ENCODE peak calls at places on chromosomes 13 and 19, in ten cellular contexts. One of them, this sample, is unnamed.

GRCh38 chr19:19137556-19138109 is 645 bp downstream of the TMEM161A start:
- DNase-seq in stimulated activated CD4-positive, alpha-beta T cell treated with anti-CD3 and anti-CD28 coated beads, Interleukin-2, amount 100 ng/mL, for 24 hours: no peak
- DNase-seq in T-helper 1 cell: no peak
- DNase-seq in iPS-NIHi11: no peak
- DNase-seq in HFF-Myc: no peak
- DNase-seq in fibroblast of lung: no peak
- DNase-seq in uterus: peak; percentile 26
- DNase-seq in activated naive CD8-positive, alpha-beta T cell treated with anti-CD3 and anti-CD28 coated beads, Interleukin-2, amount 50 U/mL, for 24 hours: no peak
- DNase-seq in T-helper 17 cell: no peak
- DNase-seq in myocyte: peak; percentile 26
- DNase-seq in this sample: no peak

GRCh38 chr19:18735324-18735723 is 51.8 kb downstream of the CRTC1 start:
- DNase-seq in T-helper 1 cell: no peak
- DNase-seq in stimulated activated CD4-positive, alpha-beta T cell treated with anti-CD3 and anti-CD28 coated beads, Interleukin-2, amount 100 ng/mL, for 24 hours: no peak
- DNase-seq in fibroblast of lung: no peak
- DNase-seq in uterus: no peak
- DNase-seq in HFF-Myc: no peak
- DNase-seq in iPS-NIHi11: no peak
- DNase-seq in myocyte: no peak
- DNase-seq in T-helper 17 cell: no peak
- DNase-seq in activated naive CD8-positive, alpha-beta T cell treated with anti-CD3 and anti-CD28 coated beads, Interleukin-2, amount 50 U/mL, for 24 hours: no peak
- DNase-seq in this sample: no peak

GRCh38 chr19:48813123-48813911 is 2.5 kb upstream of the BCAT2 start:
- DNase-seq in fibroblast of lung: no peak
- DNase-seq in T-helper 1 cell: no peak
- DNase-seq in T-helper 17 cell: no peak
- DNase-seq in HFF-Myc: no peak
- DNase-seq in stimulated activated CD4-positive, alpha-beta T cell treated with anti-CD3 and anti-CD28 coated beads, Interleukin-2, amount 100 ng/mL, for 24 hours: no peak
- DNase-seq in myocyte: no peak
- DNase-seq in activated naive CD8-positive, alpha-beta T cell treated with anti-CD3 and anti-CD28 coated beads, Interleukin-2, amount 50 U/mL, for 24 hours: no peak
- DNase-seq in uterus: no peak
- DNase-seq in iPS-NIHi11: peak; percentile 65
- DNase-seq in this sample: no peak

GRCh38 chr13:110788778-110789177 is 75.3 kb downstream of the ING1 start:
- DNase-seq in myocyte: no peak
- DNase-seq in T-helper 17 cell: no peak
- DNase-seq in stimulated activated CD4-positive, alpha-beta T cell treated with anti-CD3 and anti-CD28 coated beads, Interleukin-2, amount 100 ng/mL, for 24 hours: no peak
- DNase-seq in T-helper 1 cell: no peak
- DNase-seq in fibroblast of lung: no peak
- DNase-seq in HFF-Myc: no peak
- DNase-seq in uterus: no peak
- DNase-seq in activated naive CD8-positive, alpha-beta T cell treated with anti-CD3 and anti-CD28 coated beads, Interleukin-2, amount 50 U/mL, for 24 hours: no peak
- DNase-seq in iPS-NIHi11: no peak
- DNase-seq in this sample: no peak

GRCh38 chr13:80599765-80600164 is 258.8 kb upstream of the SPRY2 start:
- DNase-seq in fibroblast of lung: no peak
- DNase-seq in stimulated activated CD4-positive, alpha-beta T cell treated with anti-CD3 and anti-CD28 coated beads, Interleukin-2, amount 100 ng/mL, for 24 hours: no peak
- DNase-seq in uterus: no peak
- DNase-seq in myocyte: no peak
- DNase-seq in T-helper 17 cell: no peak
- DNase-seq in T-helper 1 cell: no peak
- DNase-seq in iPS-NIHi11: no peak
- DNase-seq in activated naive CD8-positive, alpha-beta T cell treated with anti-CD3 and anti-CD28 coated beads, Interleukin-2, amount 50 U/mL, for 24 hours: no peak
- DNase-seq in HFF-Myc: no peak
- DNase-seq in this sample: no peak

GRCh38 chr13:19586904-19587634 is 25.7 kb upstream of the TPTE2 start:
- DNase-seq in fibroblast of lung: peak; percentile 16
- DNase-seq in iPS-NIHi11: no peak
- DNase-seq in T-helper 17 cell: peak; percentile 62
- DNase-seq in stimulated activated CD4-positive, alpha-beta T cell treated with anti-CD3 and anti-CD28 coated beads, Interleukin-2, amount 100 ng/mL, for 24 hours: peak; percentile 80
- DNase-seq in T-helper 1 cell: peak; percentile 61
- DNase-seq in uterus: no peak
- DNase-seq in myocyte: peak; percentile 13
- DNase-seq in HFF-Myc: peak; percentile 24
- DNase-seq in activated naive CD8-positive, alpha-beta T cell treated with anti-CD3 and anti-CD28 coated beads, Interleukin-2, amount 50 U/mL, for 24 hours: peak; percentile 81
- DNase-seq in this sample: no peak

GRCh38 chr19:15223649-15224371 is 8.4 kb downstream of the EPHX3 start:
- DNase-seq in fibroblast of lung: no peak
- DNase-seq in T-helper 1 cell: no peak
- DNase-seq in stimulated activated CD4-positive, alpha-beta T cell treated with anti-CD3 and anti-CD28 coated beads, Interleukin-2, amount 100 ng/mL, for 24 hours: no peak
- DNase-seq in T-helper 17 cell: no peak
- DNase-seq in iPS-NIHi11: no peak
- DNase-seq in activated naive CD8-positive, alpha-beta T cell treated with anti-CD3 and anti-CD28 coated beads, Interleukin-2, amount 50 U/mL, for 24 hours: no peak
- DNase-seq in HFF-Myc: no peak
- DNase-seq in uterus: peak; percentile 29
- DNase-seq in myocyte: no peak
- DNase-seq in this sample: no peak

GRCh38 chr19:45187421-45188100 is 9.0 kb downstream of the BLOC1S3 start:
- DNase-seq in T-helper 1 cell: no peak
- DNase-seq in myocyte: no peak
- DNase-seq in iPS-NIHi11: peak; percentile 80
- DNase-seq in stimulated activated CD4-positive, alpha-beta T cell treated with anti-CD3 and anti-CD28 coated beads, Interleukin-2, amount 100 ng/mL, for 24 hours: no peak
- DNase-seq in HFF-Myc: no peak
- DNase-seq in T-helper 17 cell: no peak
- DNase-seq in activated naive CD8-positive, alpha-beta T cell treated with anti-CD3 and anti-CD28 coated beads, Interleukin-2, amount 50 U/mL, for 24 hours: no peak
- DNase-seq in uterus: no peak
- DNase-seq in fibroblast of lung: no peak
- DNase-seq in this sample: no peak

GRCh38 chr13:52461265-52461664 is 6.0 kb downstream of the CKAP2 start:
- DNase-seq in iPS-NIHi11: no peak
- DNase-seq in myocyte: no peak
- DNase-seq in activated naive CD8-positive, alpha-beta T cell treated with anti-CD3 and anti-CD28 coated beads, Interleukin-2, amount 50 U/mL, for 24 hours: no peak
- DNase-seq in uterus: no peak
- DNase-seq in T-helper 17 cell: no peak
- DNase-seq in stimulated activated CD4-positive, alpha-beta T cell treated with anti-CD3 and anti-CD28 coated beads, Interleukin-2, amount 100 ng/mL, for 24 hours: no peak
- DNase-seq in fibroblast of lung: no peak
- DNase-seq in HFF-Myc: no peak
- DNase-seq in T-helper 1 cell: no peak
- DNase-seq in this sample: no peak

GRCh38 chr13:46622918-46623256 is 69.9 kb downstream of the LRCH1 start:
- DNase-seq in iPS-NIHi11: no peak
- DNase-seq in fibroblast of lung: peak; percentile 92
- DNase-seq in stimulated activated CD4-positive, alpha-beta T cell treated with anti-CD3 and anti-CD28 coated beads, Interleukin-2, amount 100 ng/mL, for 24 hours: no peak
- DNase-seq in uterus: peak; percentile 65
- DNase-seq in HFF-Myc: peak; percentile 72
- DNase-seq in T-helper 17 cell: no peak
- DNase-seq in activated naive CD8-positive, alpha-beta T cell treated with anti-CD3 and anti-CD28 coated beads, Interleukin-2, amount 50 U/mL, for 24 hours: no peak
- DNase-seq in myocyte: peak; percentile 87
- DNase-seq in T-helper 1 cell: no peak
- DNase-seq in this sample: no peak

GRCh38 chr13:28984825-28985224 is 164.7 kb downstream of the MTUS2 start:
- DNase-seq in HFF-Myc: no peak
- DNase-seq in fibroblast of lung: no peak
- DNase-seq in activated naive CD8-positive, alpha-beta T cell treated with anti-CD3 and anti-CD28 coated beads, Interleukin-2, amount 50 U/mL, for 24 hours: no peak
- DNase-seq in myocyte: no peak
- DNase-seq in iPS-NIHi11: no peak
- DNase-seq in uterus: no peak
- DNase-seq in T-helper 17 cell: no peak
- DNase-seq in T-helper 1 cell: no peak
- DNase-seq in stimulated activated CD4-positive, alpha-beta T cell treated with anti-CD3 and anti-CD28 coated beads, Interleukin-2, amount 100 ng/mL, for 24 hours: no peak
- DNase-seq in this sample: no peak

GRCh38 chr19:2048104-2048958 is 2.7 kb downstream of the MKNK2 start:
- DNase-seq in iPS-NIHi11: no peak
- DNase-seq in uterus: no peak
- DNase-seq in fibroblast of lung: no peak
- DNase-seq in stimulated activated CD4-positive, alpha-beta T cell treated with anti-CD3 and anti-CD28 coated beads, Interleukin-2, amount 100 ng/mL, for 24 hours: no peak
- DNase-seq in T-helper 17 cell: no peak
- DNase-seq in myocyte: no peak
- DNase-seq in activated naive CD8-positive, alpha-beta T cell treated with anti-CD3 and anti-CD28 coated beads, Interleukin-2, amount 50 U/mL, for 24 hours: no peak
- DNase-seq in HFF-Myc: no peak
- DNase-seq in T-helper 1 cell: no peak
- DNase-seq in this sample: no peak

GRCh38 chr13:104586010-104586746 is 1520.0 kb upstream of the SLC10A2 start:
- DNase-seq in stimulated activated CD4-positive, alpha-beta T cell treated with anti-CD3 and anti-CD28 coated beads, Interleukin-2, amount 100 ng/mL, for 24 hours: no peak
- DNase-seq in iPS-NIHi11: no peak
- DNase-seq in uterus: no peak
- DNase-seq in fibroblast of lung: peak; percentile 95
- DNase-seq in myocyte: peak; percentile 64
- DNase-seq in activated naive CD8-positive, alpha-beta T cell treated with anti-CD3 and anti-CD28 coated beads, Interleukin-2, amount 50 U/mL, for 24 hours: no peak
- DNase-seq in T-helper 1 cell: no peak
- DNase-seq in HFF-Myc: no peak
- DNase-seq in T-helper 17 cell: no peak
- DNase-seq in this sample: no peak

GRCh38 chr19:41299755-41300089 is 10.2 kb upstream of the CCDC97 start:
- DNase-seq in uterus: peak; percentile 37
- DNase-seq in activated naive CD8-positive, alpha-beta T cell treated with anti-CD3 and anti-CD28 coated beads, Interleukin-2, amount 50 U/mL, for 24 hours: no peak
- DNase-seq in iPS-NIHi11: no peak
- DNase-seq in T-helper 1 cell: peak; percentile 47
- DNase-seq in fibroblast of lung: peak; percentile 87
- DNase-seq in stimulated activated CD4-positive, alpha-beta T cell treated with anti-CD3 and anti-CD28 coated beads, Interleukin-2, amount 100 ng/mL, for 24 hours: no peak
- DNase-seq in myocyte: peak; percentile 98
- DNase-seq in HFF-Myc: peak; percentile 32
- DNase-seq in T-helper 17 cell: peak; percentile 43
- DNase-seq in this sample: peak; percentile 42

GRCh38 chr13:112842343-112842856 is 126.6 kb upstream of the MCF2L start:
- DNase-seq in activated naive CD8-positive, alpha-beta T cell treated with anti-CD3 and anti-CD28 coated beads, Interleukin-2, amount 50 U/mL, for 24 hours: no peak
- DNase-seq in uterus: peak; percentile 52
- DNase-seq in T-helper 17 cell: no peak
- DNase-seq in T-helper 1 cell: no peak
- DNase-seq in HFF-Myc: no peak
- DNase-seq in myocyte: no peak
- DNase-seq in stimulated activated CD4-positive, alpha-beta T cell treated with anti-CD3 and anti-CD28 coated beads, Interleukin-2, amount 100 ng/mL, for 24 hours: no peak
- DNase-seq in fibroblast of lung: no peak
- DNase-seq in iPS-NIHi11: peak; percentile 53
- DNase-seq in this sample: no peak

GRCh38 chr13:98228661-98229349 is 51.7 kb upstream of the RNF113B start:
- DNase-seq in T-helper 1 cell: no peak
- DNase-seq in fibroblast of lung: no peak
- DNase-seq in T-helper 17 cell: no peak
- DNase-seq in iPS-NIHi11: no peak
- DNase-seq in myocyte: no peak
- DNase-seq in HFF-Myc: no peak
- DNase-seq in uterus: no peak
- DNase-seq in activated naive CD8-positive, alpha-beta T cell treated with anti-CD3 and anti-CD28 coated beads, Interleukin-2, amount 50 U/mL, for 24 hours: no peak
- DNase-seq in stimulated activated CD4-positive, alpha-beta T cell treated with anti-CD3 and anti-CD28 coated beads, Interleukin-2, amount 100 ng/mL, for 24 hours: no peak
- DNase-seq in this sample: no peak

GRCh38 chr13:95745752-95746151 is 68.8 kb downstream of the DNAJC3 start:
- DNase-seq in T-helper 17 cell: no peak
- DNase-seq in activated naive CD8-positive, alpha-beta T cell treated with anti-CD3 and anti-CD28 coated beads, Interleukin-2, amount 50 U/mL, for 24 hours: no peak
- DNase-seq in uterus: no peak
- DNase-seq in iPS-NIHi11: no peak
- DNase-seq in HFF-Myc: no peak
- DNase-seq in stimulated activated CD4-positive, alpha-beta T cell treated with anti-CD3 and anti-CD28 coated beads, Interleukin-2, amount 100 ng/mL, for 24 hours: no peak
- DNase-seq in T-helper 1 cell: no peak
- DNase-seq in fibroblast of lung: no peak
- DNase-seq in myocyte: no peak
- DNase-seq in this sample: no peak

GRCh38 chr13:93744033-93744432 is 517.4 kb downstream of the GPC6 start:
- DNase-seq in T-helper 1 cell: no peak
- DNase-seq in HFF-Myc: no peak
- DNase-seq in fibroblast of lung: no peak
- DNase-seq in iPS-NIHi11: no peak
- DNase-seq in uterus: no peak
- DNase-seq in stimulated activated CD4-positive, alpha-beta T cell treated with anti-CD3 and anti-CD28 coated beads, Interleukin-2, amount 100 ng/mL, for 24 hours: no peak
- DNase-seq in myocyte: no peak
- DNase-seq in T-helper 17 cell: no peak
- DNase-seq in activated naive CD8-positive, alpha-beta T cell treated with anti-CD3 and anti-CD28 coated beads, Interleukin-2, amount 50 U/mL, for 24 hours: no peak
- DNase-seq in this sample: no peak

GRCh38 chr19:3361384-3362216 is 4.8 kb upstream of the NFIC start:
- DNase-seq in stimulated activated CD4-positive, alpha-beta T cell treated with anti-CD3 and anti-CD28 coated beads, Interleukin-2, amount 100 ng/mL, for 24 hours: no peak
- DNase-seq in myocyte: no peak
- DNase-seq in T-helper 1 cell: no peak
- DNase-seq in iPS-NIHi11: no peak
- DNase-seq in T-helper 17 cell: no peak
- DNase-seq in activated naive CD8-positive, alpha-beta T cell treated with anti-CD3 and anti-CD28 coated beads, Interleukin-2, amount 50 U/mL, for 24 hours: no peak
- DNase-seq in fibroblast of lung: no peak
- DNase-seq in HFF-Myc: no peak
- DNase-seq in uterus: no peak
- DNase-seq in this sample: no peak

GRCh38 chr19:12623361-12624031 is 12.8 kb downstream of the ZNF791 start:
- DNase-seq in T-helper 17 cell: no peak
- DNase-seq in uterus: no peak
- DNase-seq in fibroblast of lung: no peak
- DNase-seq in stimulated activated CD4-positive, alpha-beta T cell treated with anti-CD3 and anti-CD28 coated beads, Interleukin-2, amount 100 ng/mL, for 24 hours: no peak
- DNase-seq in myocyte: no peak
- DNase-seq in iPS-NIHi11: no peak
- DNase-seq in T-helper 1 cell: no peak
- DNase-seq in activated naive CD8-positive, alpha-beta T cell treated with anti-CD3 and anti-CD28 coated beads, Interleukin-2, amount 50 U/mL, for 24 hours: no peak
- DNase-seq in HFF-Myc: no peak
- DNase-seq in this sample: no peak

GRCh38 chr19:58476498-58477015 is 405 bp downstream of the ZNF446 start:
- DNase-seq in uterus: no peak
- DNase-seq in T-helper 1 cell: no peak
- DNase-seq in stimulated activated CD4-positive, alpha-beta T cell treated with anti-CD3 and anti-CD28 coated beads, Interleukin-2, amount 100 ng/mL, for 24 hours: no peak
- DNase-seq in T-helper 17 cell: no peak
- DNase-seq in iPS-NIHi11: peak; percentile 32
- DNase-seq in activated naive CD8-positive, alpha-beta T cell treated with anti-CD3 and anti-CD28 coated beads, Interleukin-2, amount 50 U/mL, for 24 hours: no peak
- DNase-seq in myocyte: peak; percentile 5
- DNase-seq in fibroblast of lung: no peak
- DNase-seq in HFF-Myc: no peak
- DNase-seq in this sample: no peak

GRCh38 chr13:112869202-112870061 is 99.6 kb upstream of the MCF2L start:
- DNase-seq in iPS-NIHi11: no peak
- DNase-seq in stimulated activated CD4-positive, alpha-beta T cell treated with anti-CD3 and anti-CD28 coated beads, Interleukin-2, amount 100 ng/mL, for 24 hours: no peak
- DNase-seq in fibroblast of lung: peak; percentile 28
- DNase-seq in myocyte: peak; percentile 42
- DNase-seq in activated naive CD8-positive, alpha-beta T cell treated with anti-CD3 and anti-CD28 coated beads, Interleukin-2, amount 50 U/mL, for 24 hours: no peak
- DNase-seq in T-helper 1 cell: no peak
- DNase-seq in T-helper 17 cell: no peak
- DNase-seq in HFF-Myc: peak; percentile 15
- DNase-seq in uterus: no peak
- DNase-seq in this sample: no peak

GRCh38 chr19:10043286-10043927 is 30.1 kb downstream of the RDH8 start:
- DNase-seq in T-helper 17 cell: no peak
- DNase-seq in uterus: no peak
- DNase-seq in activated naive CD8-positive, alpha-beta T cell treated with anti-CD3 and anti-CD28 coated beads, Interleukin-2, amount 50 U/mL, for 24 hours: no peak
- DNase-seq in myocyte: peak; percentile 56
- DNase-seq in iPS-NIHi11: no peak
- DNase-seq in fibroblast of lung: peak; percentile 60
- DNase-seq in HFF-Myc: no peak
- DNase-seq in T-helper 1 cell: no peak
- DNase-seq in stimulated activated CD4-positive, alpha-beta T cell treated with anti-CD3 and anti-CD28 coated beads, Interleukin-2, amount 100 ng/mL, for 24 hours: no peak
- DNase-seq in this sample: no peak

GRCh38 chr13:102141625-102142472 is 260.0 kb downstream of the FGF14 start:
- DNase-seq in activated naive CD8-positive, alpha-beta T cell treated with anti-CD3 and anti-CD28 coated beads, Interleukin-2, amount 50 U/mL, for 24 hours: no peak
- DNase-seq in uterus: no peak
- DNase-seq in HFF-Myc: no peak
- DNase-seq in T-helper 17 cell: no peak
- DNase-seq in T-helper 1 cell: no peak
- DNase-seq in myocyte: peak; percentile 23
- DNase-seq in stimulated activated CD4-positive, alpha-beta T cell treated with anti-CD3 and anti-CD28 coated beads, Interleukin-2, amount 100 ng/mL, for 24 hours: no peak
- DNase-seq in iPS-NIHi11: peak; percentile 13
- DNase-seq in fibroblast of lung: peak; percentile 69
- DNase-seq in this sample: no peak

GRCh38 chr13:29808264-29808663 is 42.2 kb downstream of the UBL3 start:
- DNase-seq in fibroblast of lung: no peak
- DNase-seq in T-helper 1 cell: no peak
- DNase-seq in stimulated activated CD4-positive, alpha-beta T cell treated with anti-CD3 and anti-CD28 coated beads, Interleukin-2, amount 100 ng/mL, for 24 hours: no peak
- DNase-seq in HFF-Myc: no peak
- DNase-seq in iPS-NIHi11: no peak
- DNase-seq in T-helper 17 cell: no peak
- DNase-seq in myocyte: no peak
- DNase-seq in uterus: no peak
- DNase-seq in activated naive CD8-positive, alpha-beta T cell treated with anti-CD3 and anti-CD28 coated beads, Interleukin-2, amount 50 U/mL, for 24 hours: no peak
- DNase-seq in this sample: no peak

GRCh38 chr13:20573636-20574035 is 6.7 kb downstream of the IFT88 start:
- DNase-seq in activated naive CD8-positive, alpha-beta T cell treated with anti-CD3 and anti-CD28 coated beads, Interleukin-2, amount 50 U/mL, for 24 hours: no peak
- DNase-seq in HFF-Myc: no peak
- DNase-seq in fibroblast of lung: no peak
- DNase-seq in uterus: no peak
- DNase-seq in T-helper 1 cell: no peak
- DNase-seq in T-helper 17 cell: no peak
- DNase-seq in stimulated activated CD4-positive, alpha-beta T cell treated with anti-CD3 and anti-CD28 coated beads, Interleukin-2, amount 100 ng/mL, for 24 hours: no peak
- DNase-seq in iPS-NIHi11: no peak
- DNase-seq in myocyte: no peak
- DNase-seq in this sample: no peak

GRCh38 chr13:65966991-65967451 is 1263.1 kb downstream of the PCDH9 start:
- DNase-seq in activated naive CD8-positive, alpha-beta T cell treated with anti-CD3 and anti-CD28 coated beads, Interleukin-2, amount 50 U/mL, for 24 hours: no peak
- DNase-seq in fibroblast of lung: peak; percentile 23
- DNase-seq in myocyte: peak; percentile 25
- DNase-seq in iPS-NIHi11: peak; percentile 47
- DNase-seq in stimulated activated CD4-positive, alpha-beta T cell treated with anti-CD3 and anti-CD28 coated beads, Interleukin-2, amount 100 ng/mL, for 24 hours: no peak
- DNase-seq in T-helper 1 cell: no peak
- DNase-seq in uterus: no peak
- DNase-seq in HFF-Myc: peak; percentile 36
- DNase-seq in T-helper 17 cell: no peak
- DNase-seq in this sample: no peak

GRCh38 chr13:26558912-26559485 is 1.5 kb downstream of the WASF3 start:
- DNase-seq in iPS-NIHi11: no peak
- DNase-seq in HFF-Myc: no peak
- DNase-seq in T-helper 17 cell: no peak
- DNase-seq in uterus: no peak
- DNase-seq in stimulated activated CD4-positive, alpha-beta T cell treated with anti-CD3 and anti-CD28 coated beads, Interleukin-2, amount 100 ng/mL, for 24 hours: no peak
- DNase-seq in fibroblast of lung: no peak
- DNase-seq in activated naive CD8-positive, alpha-beta T cell treated with anti-CD3 and anti-CD28 coated beads, Interleukin-2, amount 50 U/mL, for 24 hours: no peak
- DNase-seq in myocyte: no peak
- DNase-seq in T-helper 1 cell: no peak
- DNase-seq in this sample: no peak